ENCODE peak calls at places on chromosomes 5 and 9, in five cellular contexts. F is BE2C, C is ovary, E is colonic mucosa, W is suprapubic skin. D is an unnamed sample.

GRCh38 chr9:34096751-34097150 is 29.7 kb downstream of the DCAF12 start:
- DNase-seq in C (no peak), F (no peak), W (no peak), E (no peak), D (no peak)

GRCh38 chr9:78668148-78668825 is 371.4 kb downstream of the PSAT1 start:
- DNase-seq in F (no peak), W (no peak), E (no peak), C (no peak), D (no peak)

GRCh38 chr9:98040212-98040611 is 16.3 kb upstream of the NANS start:
- DNase-seq in C (no peak), E (no peak), W (no peak), F (no peak), D (no peak)

GRCh38 chr9:115973241-115973640 is 180.3 kb upstream of the PAPPA start:
- DNase-seq in F (no peak), W (no peak), E (no peak), C (no peak), D (no peak)

GRCh38 chr5:2293906-2294305 is 411.2 kb upstream of the IRX4 start:
- DNase-seq in F (no peak), E (no peak), W (no peak), C (no peak), D (no peak)

GRCh38 chr9:116212986-116213672 is 59.5 kb downstream of the PAPPA start:
- DNase-seq in C (no peak), E (no peak), W (no peak), F (no peak), D (no peak)

GRCh38 chr5:172007153-172007794 is 836 bp upstream of the FBXW11 start:
- DNase-seq in F (no peak), W (no peak), E (peak), C (no peak), D (no peak)

GRCh38 chr5:179771496-179771895 is 22.3 kb upstream of the LTC4S start:
- DNase-seq in W (no peak), C (no peak), F (no peak), E (no peak), D (no peak)

GRCh38 chr5:112419596-112420110 is 576 bp upstream of the EPB41L4A start:
- DNase-seq in W (peak), C (peak), E (peak), F (peak), D (peak)

GRCh38 chr5:132056610-132057497 is 3.6 kb upstream of the IL3 start:
- DNase-seq in E (no peak), F (no peak), W (peak), C (peak), D (peak)

GRCh38 chr9:92726971-92727715 is 37.5 kb downstream of the BICD2 start:
- DNase-seq in C (no peak), E (no peak), W (no peak), F (no peak), D (no peak)

GRCh38 chr5:90000351-90000750 is 409.2 kb downstream of the CETN3 start:
- DNase-seq in F (peak), C (no peak), W (no peak), E (no peak), D (no peak)

GRCh38 chr9:2355594-2355993 is 266.0 kb upstream of the VLDLR start:
- DNase-seq in W (no peak), E (no peak), C (peak), F (no peak), D (no peak)

GRCh38 chr5:81268797-81269196 is 32.6 kb upstream of the ZCCHC9 start:
- DNase-seq in F (no peak), C (no peak), E (no peak), W (no peak), D (no peak)

GRCh38 chr5:177539411-177539810 is 15.0 kb downstream of the FAM193B start:
- DNase-seq in F (no peak), W (no peak), C (no peak), E (no peak), D (no peak)

GRCh38 chr9:97284798-97285197 is 22.7 kb upstream of the CCDC180 start:
- DNase-seq in W (no peak), C (no peak), F (no peak), E (no peak), D (no peak)

GRCh38 chr9:35510745-35511428 is 21.0 kb downstream of the RUSC2 start:
- DNase-seq in E (peak), W (no peak), C (peak), F (no peak), D (no peak)

GRCh38 chr5:60652206-60652605 is 47.8 kb downstream of the DEPDC1B start:
- DNase-seq in F (no peak), W (no peak), E (no peak), C (no peak), D (no peak)

GRCh38 chr5:42090162-42090561 is 165.1 kb downstream of the FBXO4 start:
- DNase-seq in E (no peak), W (no peak), C (no peak), F (no peak), D (no peak)

GRCh38 chr9:136306691-136307208 is 2.9 kb upstream of the CCDC187 start:
- DNase-seq in C (no peak), W (no peak), E (no peak), F (peak), D (no peak)

GRCh38 chr5:178561746-178562264 is 28.4 kb downstream of the COL23A1 start:
- DNase-seq in W (no peak), C (no peak), F (no peak), E (no peak), D (no peak)

GRCh38 chr5:123807177-123807900 is 295.4 kb downstream of the CSNK1G3 start:
- DNase-seq in E (no peak), F (no peak), C (no peak), W (no peak), D (no peak)

GRCh38 chr9:114845373-114845772 is 39.5 kb upstream of the TNFSF15 start:
- DNase-seq in F (no peak), C (no peak), E (no peak), W (no peak), D (no peak)

DNA sequence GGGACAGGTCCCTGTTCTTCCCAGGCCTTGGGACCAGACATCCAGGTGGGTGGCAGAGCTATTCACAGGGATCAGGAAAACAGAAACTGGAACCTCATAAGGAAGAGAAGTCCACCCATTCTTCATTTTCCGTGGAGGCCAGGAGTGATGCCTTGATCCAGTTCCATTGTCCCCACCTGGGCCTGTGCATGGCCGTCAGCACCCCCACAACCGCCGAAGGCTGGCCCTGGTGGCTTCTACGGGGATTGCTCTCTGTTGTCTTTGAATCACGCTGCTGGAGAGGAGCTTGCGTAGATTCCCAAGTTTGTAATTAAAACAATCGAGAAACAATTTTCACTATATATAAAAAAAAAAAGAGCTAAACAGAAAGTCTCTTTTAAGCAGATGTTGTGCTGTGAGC is 134.4 kb downstream of the MVB12B start:
- DNase-seq in F (no peak), W (no peak), E (no peak), C (no peak), D (no peak)
- TF ChIP-seq CTCF in F (peak), W (no peak), E (no peak), C (no peak), D (no peak)

GRCh38 chr9:90858505-90858904 is 56.9 kb downstream of the SYK start:
- DNase-seq in W (no peak), C (no peak), E (no peak), F (no peak), D (no peak)
- TF ChIP-seq CTCF in W (no peak), C (no peak), E (no peak), F (no peak), D (no peak)

DNA sequence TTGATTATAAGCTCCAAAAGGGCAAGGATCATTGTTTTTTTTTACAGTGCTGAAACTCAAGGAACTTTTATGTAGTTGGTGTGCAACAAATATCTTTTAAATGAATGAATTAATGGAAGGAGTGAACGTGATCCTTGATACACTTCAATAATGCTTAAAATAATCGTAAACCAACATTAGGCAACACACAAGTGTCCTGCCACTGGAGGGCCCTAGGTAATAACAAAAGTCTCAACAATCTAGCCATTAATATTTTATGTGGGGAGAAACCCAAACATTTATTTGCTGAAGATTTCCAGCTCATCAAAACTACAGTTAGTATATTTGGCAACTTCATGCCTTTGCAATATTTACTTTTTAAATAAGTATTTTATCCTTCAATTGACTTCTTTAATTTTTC is 309.0 kb upstream of the FBXL7 start:
- DNase-seq in E (no peak), W (no peak), F (no peak), C (no peak), D (no peak)
- TF ChIP-seq CTCF in E (no peak), W (no peak), F (no peak), C (no peak), D (peak)

DNA sequence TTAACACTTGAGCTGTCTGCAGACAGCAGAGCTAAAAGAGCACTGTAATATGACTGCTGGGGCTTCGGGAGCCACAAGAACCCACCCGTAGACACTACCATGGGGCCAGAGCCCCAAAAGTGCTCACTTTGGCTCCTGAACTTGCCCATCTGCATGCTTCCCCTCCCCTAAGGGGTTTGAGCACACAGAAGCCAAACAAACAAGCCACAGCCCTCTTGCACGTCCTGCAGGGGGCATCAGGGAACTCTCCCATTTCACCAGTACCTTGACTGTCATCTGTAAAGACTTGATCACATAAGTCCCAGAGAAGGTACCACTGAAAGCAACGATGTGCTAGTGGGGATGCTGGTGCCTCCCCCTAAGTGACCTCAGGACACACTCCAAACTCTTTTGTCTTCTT is 681.8 kb downstream of the SEMA5A start:
- DNase-seq in F (no peak), E (no peak), C (no peak), W (no peak), D (no peak)
- TF ChIP-seq CTCF in F (no peak), E (no peak), C (no peak), W (no peak), D (peak)

GRCh38 chr5:170426786-170427185 is 37.6 kb upstream of the KCNMB1 start:
- DNase-seq in W (no peak), F (peak), C (no peak), E (no peak), D (no peak)

GRCh38 chr5:170430256-170430655 is 41.1 kb upstream of the KCNMB1 start:
- DNase-seq in W (no peak), C (no peak), E (no peak), F (no peak), D (no peak)

GRCh38 chr5:170430871-170431437 is 41.8 kb upstream of the KCNMB1 start:
- DNase-seq in W (no peak), C (no peak), F (no peak), E (no peak), D (no peak)

GRCh38 chr5:170427672-170428236 is 38.6 kb upstream of the KCNMB1 start:
- DNase-seq in F (peak), W (no peak), C (no peak), E (no peak), D (no peak)

DNA sequence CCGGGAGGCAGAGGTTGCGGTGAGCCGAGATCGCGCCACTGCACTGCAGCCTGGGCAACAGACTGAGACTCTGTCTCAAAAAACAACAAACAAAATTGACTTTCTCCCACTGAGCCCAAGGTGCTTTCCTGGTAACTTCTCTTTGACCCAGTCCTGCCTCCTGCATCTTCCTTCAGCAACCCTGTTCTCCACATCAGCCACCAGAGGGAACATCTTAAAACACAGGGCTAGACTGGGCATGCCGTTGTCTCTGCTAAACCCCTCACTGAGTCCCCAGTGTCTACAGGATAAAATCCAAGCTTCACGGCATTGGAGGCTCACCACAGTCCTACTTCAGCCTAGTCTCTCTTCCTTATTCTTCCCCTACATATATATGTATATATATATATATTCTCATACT is 39.8 kb upstream of the KCNMB1 start:
- DNase-seq in E (no peak), F (no peak), W (no peak), C (no peak), D (no peak)
- TF ChIP-seq CTCF in E (no peak), F (peak), W (no peak), C (no peak), D (peak)

GRCh38 chr5:140469259-140469658 is 67.6 kb downstream of the ANKHD1 start:
- DNase-seq in W (no peak), E (no peak), F (no peak), C (no peak), D (no peak)

GRCh38 chr5:140468188-140468587 is 66.6 kb downstream of the ANKHD1 start:
- DNase-seq in E (no peak), C (no peak), F (no peak), W (no peak), D (no peak)

DNA sequence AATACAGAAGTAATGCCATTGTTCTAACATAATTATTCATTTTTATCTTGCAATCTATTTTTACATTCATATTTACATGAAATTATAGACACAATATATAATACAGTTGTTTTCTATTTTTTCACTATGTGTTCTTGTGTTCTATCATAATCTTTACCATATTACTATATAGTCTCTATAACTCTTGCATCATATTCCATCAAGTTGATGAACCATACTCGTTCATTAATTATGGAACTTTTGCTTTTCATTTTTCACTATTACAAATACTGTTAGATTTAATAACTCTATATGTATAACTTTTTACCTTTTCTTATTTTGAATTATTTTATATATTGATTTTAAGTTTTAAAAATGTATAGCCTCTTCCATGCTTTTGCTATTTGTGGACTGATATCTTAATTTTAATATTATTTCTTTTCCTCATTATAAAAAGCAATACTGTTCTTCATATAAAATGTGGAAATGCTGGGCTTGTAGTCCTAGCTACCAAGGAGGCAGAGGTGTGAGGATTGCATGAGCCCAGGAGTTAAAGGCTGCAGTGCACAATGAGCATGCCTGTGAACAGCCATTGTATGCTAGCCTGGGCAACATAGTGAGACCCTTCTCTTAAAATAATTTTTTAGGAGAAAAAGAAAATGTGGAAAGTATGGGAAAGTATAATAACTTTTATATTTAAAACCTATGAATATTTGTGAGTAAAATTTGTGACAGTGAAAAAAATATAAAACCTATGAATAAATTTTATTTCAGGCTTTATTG is 65.5 kb downstream of the ANKHD1 start:
- DNase-seq in W (no peak), E (no peak), F (no peak), C (no peak), D (no peak)
- TF ChIP-seq CTCF in W (no peak), E (no peak), F (no peak), C (no peak), D (no peak)